ENCODE peak calls at places on chromosomes 3 and 15, in ten cellular contexts. One of them, this sample, is unnamed. For H3K36me3, the result is how much of the 10 kb centered on the place peaks cover.

GRCh38 chr15:73908030-73908821 is 18.0 kb upstream of the LOXL1 start:
- DNase-seq in tibial nerve: peak
- DNase-seq in adipocyte: peak
- DNase-seq in astrocyte: peak
- DNase-seq in mucosa of descending colon: peak
- DNase-seq in PC-9: peak
- DNase-seq in right lobe of liver: peak
- DNase-seq in aorta: peak
- DNase-seq in kidney epithelial cell: no peak
- DNase-seq in neural progenitor cell: peak
- DNase-seq in this sample: peak

GRCh38 chr3:152961323-152961722 is 126.4 kb downstream of the P2RY1 start:
- DNase-seq in tibial nerve: no peak
- DNase-seq in adipocyte: peak
- DNase-seq in astrocyte: no peak
- DNase-seq in mucosa of descending colon: no peak
- DNase-seq in PC-9: no peak
- DNase-seq in right lobe of liver: no peak
- DNase-seq in aorta: no peak
- DNase-seq in kidney epithelial cell: no peak
- DNase-seq in neural progenitor cell: peak
- DNase-seq in this sample: no peak

GRCh38 chr15:88657326-88658069 is 18.7 kb downstream of the ISG20 start:
- DNase-seq in tibial nerve: no peak
- DNase-seq in adipocyte: peak
- DNase-seq in astrocyte: no peak
- DNase-seq in mucosa of descending colon: no peak
- DNase-seq in PC-9: no peak
- DNase-seq in right lobe of liver: peak
- DNase-seq in aorta: peak
- DNase-seq in kidney epithelial cell: no peak
- DNase-seq in neural progenitor cell: peak
- DNase-seq in this sample: no peak

GRCh38 chr3:195240939-195241338 is 30.0 kb downstream of the XXYLT1 start:
- DNase-seq in tibial nerve: no peak
- DNase-seq in adipocyte: no peak
- DNase-seq in astrocyte: no peak
- DNase-seq in mucosa of descending colon: peak
- DNase-seq in PC-9: no peak
- DNase-seq in right lobe of liver: no peak
- DNase-seq in aorta: no peak
- DNase-seq in kidney epithelial cell: no peak
- DNase-seq in neural progenitor cell: no peak
- DNase-seq in this sample: peak

GRCh38 chr3:111538111-111538510 is 3.9 kb upstream of the CD96 start:
- DNase-seq in tibial nerve: no peak
- DNase-seq in adipocyte: no peak
- DNase-seq in astrocyte: no peak
- DNase-seq in mucosa of descending colon: no peak
- DNase-seq in PC-9: no peak
- DNase-seq in right lobe of liver: no peak
- DNase-seq in aorta: no peak
- DNase-seq in kidney epithelial cell: no peak
- DNase-seq in neural progenitor cell: no peak
- DNase-seq in this sample: no peak

GRCh38 chr3:154776549-154777230 is 303.4 kb upstream of the MME start:
- DNase-seq in tibial nerve: no peak
- DNase-seq in adipocyte: no peak
- DNase-seq in astrocyte: no peak
- DNase-seq in mucosa of descending colon: no peak
- DNase-seq in PC-9: no peak
- DNase-seq in right lobe of liver: no peak
- DNase-seq in aorta: no peak
- DNase-seq in kidney epithelial cell: no peak
- DNase-seq in neural progenitor cell: no peak
- DNase-seq in this sample: no peak

GRCh38 chr15:63449711-63450110 is 54.7 kb upstream of the USP3 start:
- DNase-seq in tibial nerve: no peak
- DNase-seq in adipocyte: no peak
- DNase-seq in astrocyte: no peak
- DNase-seq in mucosa of descending colon: peak
- DNase-seq in PC-9: no peak
- DNase-seq in right lobe of liver: peak
- DNase-seq in aorta: no peak
- DNase-seq in kidney epithelial cell: no peak
- DNase-seq in neural progenitor cell: no peak
- DNase-seq in this sample: peak

GRCh38 chr15:28914483-28915023 is 28.8 kb downstream of the APBA2 start:
- DNase-seq in tibial nerve: no peak
- DNase-seq in adipocyte: no peak
- DNase-seq in astrocyte: no peak
- DNase-seq in mucosa of descending colon: no peak
- DNase-seq in PC-9: no peak
- DNase-seq in right lobe of liver: no peak
- DNase-seq in aorta: no peak
- DNase-seq in kidney epithelial cell: no peak
- DNase-seq in neural progenitor cell: no peak
- DNase-seq in this sample: no peak

GRCh38 chr3:172085557-172085895 is 46.1 kb downstream of the FNDC3B start:
- DNase-seq in tibial nerve: no peak
- DNase-seq in adipocyte: no peak
- DNase-seq in astrocyte: no peak
- DNase-seq in mucosa of descending colon: no peak
- DNase-seq in PC-9: no peak
- DNase-seq in right lobe of liver: no peak
- DNase-seq in aorta: no peak
- DNase-seq in kidney epithelial cell: no peak
- DNase-seq in neural progenitor cell: no peak
- DNase-seq in this sample: no peak

GRCh38 chr15:91916051-91916450 is 62.5 kb downstream of the SLCO3A1 start:
- DNase-seq in tibial nerve: no peak
- DNase-seq in adipocyte: no peak
- DNase-seq in astrocyte: no peak
- DNase-seq in mucosa of descending colon: no peak
- DNase-seq in PC-9: no peak
- DNase-seq in right lobe of liver: no peak
- DNase-seq in aorta: no peak
- DNase-seq in kidney epithelial cell: no peak
- DNase-seq in neural progenitor cell: no peak
- DNase-seq in this sample: no peak

GRCh38 chr15:78201281-78202190 is 32.8 kb downstream of the ACSBG1 start:
- DNase-seq in tibial nerve: no peak
- DNase-seq in adipocyte: no peak
- DNase-seq in astrocyte: no peak
- DNase-seq in mucosa of descending colon: no peak
- DNase-seq in PC-9: no peak
- DNase-seq in right lobe of liver: no peak
- DNase-seq in aorta: no peak
- DNase-seq in kidney epithelial cell: no peak
- DNase-seq in neural progenitor cell: no peak
- DNase-seq in this sample: no peak

GRCh38 chr3:183298708-183299153 is 45.7 kb downstream of the B3GNT5 start:
- DNase-seq in tibial nerve: peak
- DNase-seq in adipocyte: peak
- DNase-seq in astrocyte: peak
- DNase-seq in mucosa of descending colon: no peak
- DNase-seq in PC-9: no peak
- DNase-seq in right lobe of liver: peak
- DNase-seq in aorta: peak
- DNase-seq in kidney epithelial cell: peak
- DNase-seq in neural progenitor cell: peak
- DNase-seq in this sample: no peak

GRCh38 chr3:112984485-112984884 is 6.3 kb upstream of the GTPBP8 start:
- DNase-seq in tibial nerve: no peak
- DNase-seq in adipocyte: peak
- DNase-seq in astrocyte: no peak
- DNase-seq in mucosa of descending colon: no peak
- DNase-seq in PC-9: peak
- DNase-seq in right lobe of liver: no peak
- DNase-seq in aorta: no peak
- DNase-seq in kidney epithelial cell: no peak
- DNase-seq in neural progenitor cell: no peak
- DNase-seq in this sample: no peak

GRCh38 chr15:55774113-55774970 is 31.4 kb upstream of the PRTG start:
- DNase-seq in tibial nerve: no peak
- DNase-seq in adipocyte: peak
- DNase-seq in astrocyte: no peak
- DNase-seq in mucosa of descending colon: peak
- DNase-seq in PC-9: peak
- DNase-seq in right lobe of liver: peak
- DNase-seq in aorta: peak
- DNase-seq in kidney epithelial cell: no peak
- DNase-seq in neural progenitor cell: peak
- DNase-seq in this sample: no peak

GRCh38 chr3:160427832-160428424 is 21.7 kb downstream of the TRIM59 start:
- DNase-seq in tibial nerve: no peak
- DNase-seq in adipocyte: no peak
- DNase-seq in astrocyte: no peak
- DNase-seq in mucosa of descending colon: no peak
- DNase-seq in PC-9: no peak
- DNase-seq in right lobe of liver: no peak
- DNase-seq in aorta: no peak
- DNase-seq in kidney epithelial cell: no peak
- DNase-seq in neural progenitor cell: no peak
- DNase-seq in this sample: no peak
- H3K36me3 ChIP-seq in tibial nerve: half or more
- H3K36me3 ChIP-seq in adipocyte: half or more
- H3K36me3 ChIP-seq in astrocyte: half or more
- H3K36me3 ChIP-seq in mucosa of descending colon: under half
- H3K36me3 ChIP-seq in PC-9: half or more
- H3K36me3 ChIP-seq in right lobe of liver: under half
- H3K36me3 ChIP-seq in aorta: under half
- H3K36me3 ChIP-seq in kidney epithelial cell: under half
- H3K36me3 ChIP-seq in neural progenitor cell: half or more
- H3K36me3 ChIP-seq in this sample: under half

GRCh38 chr15:90812881-90813280 is 55.5 kb upstream of the FURIN start:
- DNase-seq in tibial nerve: no peak
- DNase-seq in adipocyte: no peak
- DNase-seq in astrocyte: no peak
- DNase-seq in mucosa of descending colon: no peak
- DNase-seq in PC-9: no peak
- DNase-seq in right lobe of liver: no peak
- DNase-seq in aorta: no peak
- DNase-seq in kidney epithelial cell: no peak
- DNase-seq in neural progenitor cell: no peak
- DNase-seq in this sample: no peak

GRCh38 chr15:90813796-90814192 is 54.6 kb upstream of the FURIN start:
- DNase-seq in tibial nerve: no peak
- DNase-seq in adipocyte: no peak
- DNase-seq in astrocyte: no peak
- DNase-seq in mucosa of descending colon: no peak
- DNase-seq in PC-9: no peak
- DNase-seq in right lobe of liver: no peak
- DNase-seq in aorta: no peak
- DNase-seq in kidney epithelial cell: no peak
- DNase-seq in neural progenitor cell: no peak
- DNase-seq in this sample: no peak

GRCh38 chr15:90817117-90818057 is 51.0 kb upstream of the FURIN start:
- DNase-seq in tibial nerve: no peak
- DNase-seq in adipocyte: no peak
- DNase-seq in astrocyte: no peak
- DNase-seq in mucosa of descending colon: no peak
- DNase-seq in PC-9: no peak
- DNase-seq in right lobe of liver: no peak
- DNase-seq in aorta: no peak
- DNase-seq in kidney epithelial cell: no peak
- DNase-seq in neural progenitor cell: no peak
- DNase-seq in this sample: no peak

GRCh38 chr15:90816401-90817116 is 51.8 kb upstream of the FURIN start:
- DNase-seq in tibial nerve: no peak
- DNase-seq in adipocyte: no peak
- DNase-seq in astrocyte: no peak
- DNase-seq in mucosa of descending colon: no peak
- DNase-seq in PC-9: no peak
- DNase-seq in right lobe of liver: no peak
- DNase-seq in aorta: no peak
- DNase-seq in kidney epithelial cell: no peak
- DNase-seq in neural progenitor cell: no peak
- DNase-seq in this sample: no peak

DNA sequence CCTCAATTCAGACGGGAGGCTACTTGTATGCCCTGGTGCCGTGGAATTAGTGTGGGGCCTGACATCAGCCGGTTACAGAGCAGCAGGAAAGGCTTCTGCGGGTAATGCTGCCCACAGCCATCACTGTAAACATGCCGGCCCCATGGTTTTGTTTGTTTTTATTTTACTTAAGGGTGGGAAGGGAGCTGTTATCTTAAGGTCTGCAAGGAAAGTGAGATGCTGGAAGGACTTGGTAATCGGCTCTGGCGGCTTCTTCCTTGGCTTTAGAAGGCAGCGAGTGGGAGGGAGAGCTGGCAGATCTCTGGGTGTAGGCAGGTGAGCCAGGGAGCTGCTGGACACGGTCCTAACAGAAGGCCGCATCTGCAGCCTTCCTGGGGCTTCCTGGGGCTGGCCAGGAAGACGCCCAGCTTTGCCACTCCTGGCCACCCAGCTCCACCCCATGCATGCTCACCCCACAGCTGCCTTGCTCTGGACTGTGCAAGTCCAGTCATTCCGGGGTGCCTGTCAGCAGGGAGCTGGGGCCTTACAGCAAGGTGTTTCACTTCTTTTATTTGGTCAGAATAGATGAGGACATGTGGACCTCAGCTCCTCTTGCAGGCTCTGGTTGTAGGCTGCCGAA is 54.1 kb upstream of the FURIN start:
- DNase-seq in tibial nerve: no peak
- DNase-seq in adipocyte: no peak
- DNase-seq in astrocyte: peak
- DNase-seq in mucosa of descending colon: no peak
- DNase-seq in PC-9: no peak
- DNase-seq in right lobe of liver: no peak
- DNase-seq in aorta: no peak
- DNase-seq in kidney epithelial cell: no peak
- DNase-seq in neural progenitor cell: no peak
- DNase-seq in this sample: no peak
- H3K36me3 ChIP-seq in tibial nerve: under half
- H3K36me3 ChIP-seq in adipocyte: under half
- H3K36me3 ChIP-seq in astrocyte: under half
- H3K36me3 ChIP-seq in mucosa of descending colon: under half
- H3K36me3 ChIP-seq in PC-9: under half
- H3K36me3 ChIP-seq in right lobe of liver: under half
- H3K36me3 ChIP-seq in aorta: under half
- H3K36me3 ChIP-seq in kidney epithelial cell: under half
- H3K36me3 ChIP-seq in neural progenitor cell: under half
- H3K36me3 ChIP-seq in this sample: under half

GRCh38 chr3:150419959-150420358 is 11.9 kb downstream of the TSC22D2 start:
- DNase-seq in tibial nerve: no peak
- DNase-seq in adipocyte: no peak
- DNase-seq in astrocyte: no peak
- DNase-seq in mucosa of descending colon: no peak
- DNase-seq in PC-9: no peak
- DNase-seq in right lobe of liver: no peak
- DNase-seq in aorta: no peak
- DNase-seq in kidney epithelial cell: no peak
- DNase-seq in neural progenitor cell: no peak
- DNase-seq in this sample: no peak
- H3K36me3 ChIP-seq in tibial nerve: under half
- H3K36me3 ChIP-seq in adipocyte: under half
- H3K36me3 ChIP-seq in astrocyte: under half
- H3K36me3 ChIP-seq in mucosa of descending colon: under half
- H3K36me3 ChIP-seq in PC-9: under half
- H3K36me3 ChIP-seq in right lobe of liver: under half
- H3K36me3 ChIP-seq in aorta: under half
- H3K36me3 ChIP-seq in kidney epithelial cell: under half
- H3K36me3 ChIP-seq in neural progenitor cell: under half
- H3K36me3 ChIP-seq in this sample: under half

GRCh38 chr3:30696403-30696819 is 90.0 kb downstream of the TGFBR2 start:
- DNase-seq in tibial nerve: no peak
- DNase-seq in adipocyte: no peak
- DNase-seq in astrocyte: no peak
- DNase-seq in mucosa of descending colon: no peak
- DNase-seq in PC-9: no peak
- DNase-seq in right lobe of liver: no peak
- DNase-seq in aorta: no peak
- DNase-seq in kidney epithelial cell: no peak
- DNase-seq in neural progenitor cell: no peak
- DNase-seq in this sample: no peak
- H3K36me3 ChIP-seq in tibial nerve: half or more
- H3K36me3 ChIP-seq in adipocyte: half or more
- H3K36me3 ChIP-seq in astrocyte: under half
- H3K36me3 ChIP-seq in mucosa of descending colon: under half
- H3K36me3 ChIP-seq in PC-9: under half
- H3K36me3 ChIP-seq in right lobe of liver: under half
- H3K36me3 ChIP-seq in aorta: under half
- H3K36me3 ChIP-seq in kidney epithelial cell: under half
- H3K36me3 ChIP-seq in neural progenitor cell: under half
- H3K36me3 ChIP-seq in this sample: under half